ENCODE peak calls at places on chromosomes 6 and 20, in seven cellular contexts. One of them, this sample, is unnamed.

GRCh38 chr6:44410363-44410762 is 22.9 kb downstream of the CDC5L start:
- DNase-seq in neuronal stem cell: no peak
- DNase-seq in mesenchymal stem cell: no peak
- DNase-seq in IMR-90: no peak
- DNase-seq in mesendoderm: no peak
- DNase-seq in H1: no peak
- DNase-seq in trophoblast cell: no peak
- DNase-seq in this sample: no peak

GRCh38 chr6:35611235-35611634 is 77.5 kb downstream of the FKBP5 start:
- DNase-seq in neuronal stem cell: no peak
- DNase-seq in mesenchymal stem cell: peak
- DNase-seq in IMR-90: peak
- DNase-seq in mesendoderm: peak
- DNase-seq in H1: no peak
- DNase-seq in trophoblast cell: no peak
- DNase-seq in this sample: no peak

GRCh38 chr6:98894810-98895209 is 52.9 kb downstream of the FBXL4 start:
- DNase-seq in neuronal stem cell: no peak
- DNase-seq in mesenchymal stem cell: peak
- DNase-seq in IMR-90: peak
- DNase-seq in mesendoderm: peak
- DNase-seq in H1: no peak
- DNase-seq in trophoblast cell: no peak
- DNase-seq in this sample: no peak

GRCh38 chr6:20377623-20378265 is 23.9 kb upstream of the E2F3 start:
- DNase-seq in neuronal stem cell: no peak
- DNase-seq in mesenchymal stem cell: peak
- DNase-seq in IMR-90: peak
- DNase-seq in mesendoderm: no peak
- DNase-seq in H1: no peak
- DNase-seq in trophoblast cell: no peak
- DNase-seq in this sample: no peak

GRCh38 chr6:79803917-79804316 is 143.4 kb downstream of the ELOVL4 start:
- DNase-seq in neuronal stem cell: no peak
- DNase-seq in mesenchymal stem cell: no peak
- DNase-seq in IMR-90: no peak
- DNase-seq in mesendoderm: no peak
- DNase-seq in H1: no peak
- DNase-seq in trophoblast cell: no peak
- DNase-seq in this sample: no peak

GRCh38 chr6:73666393-73666792 is 12.6 kb upstream of the SLC17A5 start:
- DNase-seq in neuronal stem cell: no peak
- DNase-seq in mesenchymal stem cell: no peak
- DNase-seq in IMR-90: peak
- DNase-seq in mesendoderm: no peak
- DNase-seq in H1: no peak
- DNase-seq in trophoblast cell: no peak
- DNase-seq in this sample: no peak

GRCh38 chr6:113636357-113636824 is 220.8 kb upstream of the MARCKS start:
- DNase-seq in neuronal stem cell: no peak
- DNase-seq in mesenchymal stem cell: peak
- DNase-seq in IMR-90: peak
- DNase-seq in mesendoderm: peak
- DNase-seq in H1: no peak
- DNase-seq in trophoblast cell: peak
- DNase-seq in this sample: no peak

GRCh38 chr6:33013608-33014007 is 4.2 kb upstream of the HLA-DOA start:
- DNase-seq in neuronal stem cell: no peak
- DNase-seq in mesenchymal stem cell: no peak
- DNase-seq in IMR-90: no peak
- DNase-seq in mesendoderm: peak
- DNase-seq in H1: no peak
- DNase-seq in trophoblast cell: no peak
- DNase-seq in this sample: no peak

GRCh38 chr20:62407221-62407992 is at the start of gene CABLES2:
- DNase-seq in neuronal stem cell: peak
- DNase-seq in mesenchymal stem cell: peak
- DNase-seq in IMR-90: peak
- DNase-seq in mesendoderm: peak
- DNase-seq in H1: peak
- DNase-seq in trophoblast cell: peak
- DNase-seq in this sample: peak

GRCh38 chr6:32645047-32645703 is 8.0 kb downstream of the HLA-DQA1 start:
- DNase-seq in neuronal stem cell: no peak
- DNase-seq in mesenchymal stem cell: no peak
- DNase-seq in IMR-90: no peak
- DNase-seq in mesendoderm: no peak
- DNase-seq in H1: no peak
- DNase-seq in trophoblast cell: no peak
- DNase-seq in this sample: no peak

GRCh38 chr6:36075656-36076055 is 48.0 kb downstream of the MAPK14 start:
- DNase-seq in neuronal stem cell: no peak
- DNase-seq in mesenchymal stem cell: no peak
- DNase-seq in IMR-90: no peak
- DNase-seq in mesendoderm: peak
- DNase-seq in H1: no peak
- DNase-seq in trophoblast cell: peak
- DNase-seq in this sample: no peak

GRCh38 chr6:13671742-13672141 is 39.9 kb downstream of the RANBP9 start:
- DNase-seq in neuronal stem cell: no peak
- DNase-seq in mesenchymal stem cell: no peak
- DNase-seq in IMR-90: no peak
- DNase-seq in mesendoderm: no peak
- DNase-seq in H1: no peak
- DNase-seq in trophoblast cell: no peak
- DNase-seq in this sample: no peak

GRCh38 chr6:4163408-4163807 is 28.0 kb upstream of the ECI2 start:
- DNase-seq in neuronal stem cell: no peak
- DNase-seq in mesenchymal stem cell: no peak
- DNase-seq in IMR-90: no peak
- DNase-seq in mesendoderm: no peak
- DNase-seq in H1: no peak
- DNase-seq in trophoblast cell: no peak
- DNase-seq in this sample: no peak
- H3K4ac ChIP-seq in neuronal stem cell: no peak
- H3K4ac ChIP-seq in mesenchymal stem cell: no peak
- H3K4ac ChIP-seq in IMR-90: no peak
- H3K4ac ChIP-seq in mesendoderm: no peak
- H3K4ac ChIP-seq in H1: no peak
- H3K4ac ChIP-seq in trophoblast cell: no peak
- H3K4ac ChIP-seq in this sample: no peak

GRCh38 chr6:135081966-135082365 is 27.3 kb upstream of the HBS1L start:
- DNase-seq in neuronal stem cell: no peak
- DNase-seq in mesenchymal stem cell: no peak
- DNase-seq in IMR-90: no peak
- DNase-seq in mesendoderm: no peak
- DNase-seq in H1: no peak
- DNase-seq in trophoblast cell: no peak
- DNase-seq in this sample: no peak
- H3K4ac ChIP-seq in neuronal stem cell: no peak
- H3K4ac ChIP-seq in mesenchymal stem cell: no peak
- H3K4ac ChIP-seq in IMR-90: no peak
- H3K4ac ChIP-seq in mesendoderm: no peak
- H3K4ac ChIP-seq in H1: no peak
- H3K4ac ChIP-seq in trophoblast cell: no peak
- H3K4ac ChIP-seq in this sample: no peak

GRCh38 chr6:109478848-109479624 is 4.0 kb downstream of the ZBTB24 start:
- DNase-seq in neuronal stem cell: no peak
- DNase-seq in mesenchymal stem cell: no peak
- DNase-seq in IMR-90: no peak
- DNase-seq in mesendoderm: no peak
- DNase-seq in H1: no peak
- DNase-seq in trophoblast cell: no peak
- DNase-seq in this sample: no peak

GRCh38 chr6:109477725-109478124 is 5.3 kb downstream of the ZBTB24 start:
- DNase-seq in neuronal stem cell: no peak
- DNase-seq in mesenchymal stem cell: no peak
- DNase-seq in IMR-90: no peak
- DNase-seq in mesendoderm: peak
- DNase-seq in H1: no peak
- DNase-seq in trophoblast cell: no peak
- DNase-seq in this sample: no peak

GRCh38 chr6:109475625-109476024 is 7.4 kb downstream of the ZBTB24 start:
- DNase-seq in neuronal stem cell: no peak
- DNase-seq in mesenchymal stem cell: no peak
- DNase-seq in IMR-90: no peak
- DNase-seq in mesendoderm: no peak
- DNase-seq in H1: no peak
- DNase-seq in trophoblast cell: no peak
- DNase-seq in this sample: no peak

GRCh38 chr6:109477184-109477583 is 5.8 kb downstream of the ZBTB24 start:
- DNase-seq in neuronal stem cell: no peak
- DNase-seq in mesenchymal stem cell: no peak
- DNase-seq in IMR-90: no peak
- DNase-seq in mesendoderm: no peak
- DNase-seq in H1: no peak
- DNase-seq in trophoblast cell: no peak
- DNase-seq in this sample: no peak

DNA sequence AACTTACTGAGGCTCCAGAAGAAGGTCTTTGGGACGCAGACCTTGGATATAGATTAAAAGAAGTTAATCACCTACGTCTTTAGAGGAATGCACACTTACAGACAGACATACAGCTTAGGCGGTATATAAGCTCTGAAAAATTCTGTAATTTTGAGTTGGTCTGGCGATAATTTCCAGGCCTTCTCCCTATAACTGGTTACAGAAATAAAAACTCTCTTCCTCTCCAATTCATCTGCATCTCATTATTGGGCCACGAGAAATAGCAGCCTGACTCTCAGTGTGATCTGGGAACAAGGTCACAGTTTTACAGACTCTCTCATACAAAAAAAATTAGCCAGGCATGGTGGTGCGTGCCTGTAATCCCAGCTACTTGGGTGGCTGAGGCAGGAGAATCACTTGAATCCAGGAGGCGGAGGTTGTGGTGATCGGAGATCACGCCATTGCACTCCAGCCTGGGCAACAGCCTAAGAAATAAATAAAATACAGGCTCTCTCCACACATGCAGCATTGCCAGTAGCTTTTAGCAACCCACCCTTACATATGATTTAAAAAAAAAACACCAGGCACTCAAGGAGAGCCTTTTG is 4.7 kb downstream of the ZBTB24 start:
- DNase-seq in neuronal stem cell: no peak
- DNase-seq in mesenchymal stem cell: no peak
- DNase-seq in IMR-90: no peak
- DNase-seq in mesendoderm: no peak
- DNase-seq in H1: no peak
- DNase-seq in trophoblast cell: no peak
- DNase-seq in this sample: no peak
- H3K4ac ChIP-seq in neuronal stem cell: no peak
- H3K4ac ChIP-seq in mesenchymal stem cell: no peak
- H3K4ac ChIP-seq in IMR-90: no peak
- H3K4ac ChIP-seq in mesendoderm: no peak
- H3K4ac ChIP-seq in H1: no peak
- H3K4ac ChIP-seq in trophoblast cell: no peak
- H3K4ac ChIP-seq in this sample: no peak

GRCh38 chr6:152263582-152263981 is 373.6 kb downstream of the SYNE1 start:
- DNase-seq in neuronal stem cell: no peak
- DNase-seq in mesenchymal stem cell: no peak
- DNase-seq in IMR-90: no peak
- DNase-seq in mesendoderm: no peak
- DNase-seq in H1: no peak
- DNase-seq in trophoblast cell: no peak
- DNase-seq in this sample: no peak

GRCh38 chr6:152265651-152266050 is 371.5 kb downstream of the SYNE1 start:
- DNase-seq in neuronal stem cell: no peak
- DNase-seq in mesenchymal stem cell: peak
- DNase-seq in IMR-90: no peak
- DNase-seq in mesendoderm: no peak
- DNase-seq in H1: no peak
- DNase-seq in trophoblast cell: no peak
- DNase-seq in this sample: no peak

GRCh38 chr6:152257581-152257980 is 379.6 kb downstream of the SYNE1 start:
- DNase-seq in neuronal stem cell: no peak
- DNase-seq in mesenchymal stem cell: no peak
- DNase-seq in IMR-90: no peak
- DNase-seq in mesendoderm: no peak
- DNase-seq in H1: no peak
- DNase-seq in trophoblast cell: no peak
- DNase-seq in this sample: no peak

GRCh38 chr6:152259234-152259633 is 377.9 kb downstream of the SYNE1 start:
- DNase-seq in neuronal stem cell: no peak
- DNase-seq in mesenchymal stem cell: no peak
- DNase-seq in IMR-90: no peak
- DNase-seq in mesendoderm: no peak
- DNase-seq in H1: no peak
- DNase-seq in trophoblast cell: no peak
- DNase-seq in this sample: no peak

GRCh38 chr6:152261179-152261578 is 376.0 kb downstream of the SYNE1 start:
- DNase-seq in neuronal stem cell: no peak
- DNase-seq in mesenchymal stem cell: no peak
- DNase-seq in IMR-90: no peak
- DNase-seq in mesendoderm: no peak
- DNase-seq in H1: no peak
- DNase-seq in trophoblast cell: no peak
- DNase-seq in this sample: no peak
- H3K4ac ChIP-seq in neuronal stem cell: no peak
- H3K4ac ChIP-seq in mesenchymal stem cell: no peak
- H3K4ac ChIP-seq in IMR-90: no peak
- H3K4ac ChIP-seq in mesendoderm: no peak
- H3K4ac ChIP-seq in H1: no peak
- H3K4ac ChIP-seq in trophoblast cell: no peak
- H3K4ac ChIP-seq in this sample: no peak

This sample was measured in H9.